ENCODE peak calls at places on chromosomes 5 and 9, in nine cellular contexts. G is naive thymus-derived CD4-positive, alpha-beta T cell; C is cardiac septum; A is foreskin melanocyte; H is T-helper 2 cell; I is cardiac muscle cell; L is AG09309; Z is EL; X is mammary epithelial cell. N is an unnamed sample.

GRCh38 chr9:127244609-127245601 is 19.7 kb upstream of the GARNL3 start:
- DNase-seq in Z (peak; percentile 96), A (peak; percentile 90), C (peak; percentile 98), X (peak; percentile 93), I (peak; percentile 99), H (peak; percentile 85), L (peak; percentile 48), G (peak; percentile 91), N (peak; percentile 95)

GRCh38 chr5:96344678-96345612 is 88.1 kb downstream of the PCSK1 start:
- DNase-seq in X (peak; percentile 49), H (no peak), G (peak; percentile 59), I (peak; percentile 52), Z (peak; percentile 70), A (peak; percentile 52), C (no peak), L (peak; percentile 68), N (no peak)

GRCh38 chr9:88355166-88355565 is 33.1 kb upstream of the SPIN1 start:
- DNase-seq in C (no peak), Z (peak; percentile 40), X (peak; percentile 87), L (no peak), H (no peak), A (no peak), G (no peak), I (no peak), N (no peak)

GRCh38 chr9:79952401-79952800 is 380.6 kb downstream of the TLE4 start:
- DNase-seq in Z (peak; percentile 42), C (no peak), A (peak; percentile 30), H (no peak), G (no peak), I (no peak), X (no peak), L (no peak), N (no peak)

GRCh38 chr9:94922691-94923107 is 196.2 kb downstream of the AOPEP start:
- DNase-seq in Z (no peak), A (no peak), C (no peak), L (no peak), G (no peak), X (peak; percentile 48), H (no peak), I (no peak), N (no peak)

GRCh38 chr5:133934822-133935793 is 33.3 kb downstream of the C5orf15 start:
- DNase-seq in G (no peak), A (no peak), X (no peak), C (no peak), I (no peak), L (no peak), Z (no peak), H (no peak), N (no peak)

GRCh38 chr9:107650321-107650720 is 160.8 kb upstream of the KLF4 start:
- DNase-seq in I (no peak), C (no peak), H (no peak), L (peak; percentile 80), Z (peak; percentile 85), G (no peak), X (no peak), A (no peak), N (no peak)

GRCh38 chr5:113375492-113376060 is 59.2 kb downstream of the TSSK1B start:
- DNase-seq in C (no peak), I (no peak), X (no peak), G (no peak), L (no peak), A (no peak), H (no peak), Z (no peak), N (no peak)

GRCh38 chr5:80204808-80205614 is 50.8 kb downstream of the SERINC5 start:
- DNase-seq in Z (no peak), C (peak; percentile 72), L (no peak), H (no peak), G (peak; percentile 55), X (no peak), A (peak; percentile 68), I (peak; percentile 58), N (no peak)

GRCh38 chr9:131976157-131976740 is 103.4 kb downstream of the MED27 start:
- DNase-seq in A (no peak), H (no peak), X (no peak), G (no peak), I (no peak), L (no peak), Z (no peak), C (no peak), N (no peak)

GRCh38 chr5:138935466-138935865 is 60.3 kb upstream of the LRRTM2 start:
- DNase-seq in Z (no peak), I (no peak), G (no peak), H (no peak), A (no peak), L (no peak), X (no peak), C (no peak), N (no peak)

GRCh38 chr9:134065720-134066419 is 2.0 kb downstream of the BRD3 start:
- DNase-seq in A (peak; percentile 41), G (peak; percentile 54), C (no peak), L (peak; percentile 23), X (peak; percentile 67), H (no peak), Z (peak; percentile 71), I (no peak), N (peak; percentile 80)

GRCh38 chr5:56735845-56736641 is 79.3 kb upstream of the MAP3K1 start:
- DNase-seq in I (peak; percentile 72), L (no peak), C (no peak), G (peak; percentile 49), X (no peak), H (no peak), A (peak; percentile 30), Z (no peak), N (no peak)

GRCh38 chr9:13529321-13530104 is 250.0 kb upstream of the MPDZ start:
- DNase-seq in X (peak; percentile 76), G (no peak), A (no peak), L (no peak), H (no peak), I (no peak), Z (no peak), C (no peak), N (no peak)

GRCh38 chr5:36602711-36603321 is 3.6 kb upstream of the SLC1A3 start:
- DNase-seq in I (peak; percentile 43), G (no peak), A (no peak), L (no peak), C (no peak), X (no peak), H (no peak), Z (no peak), N (no peak)

GRCh38 chr5:134227259-134227658 is 1.4 kb upstream of the PPP2CA start:
- DNase-seq in X (peak; percentile 36), L (no peak), A (no peak), I (no peak), Z (no peak), C (no peak), H (no peak), G (no peak), N (no peak)

GRCh38 chr5:127040779-127041520 is 10.6 kb upstream of the MARCHF3 start:
- DNase-seq in G (no peak), A (no peak), X (peak; percentile 87), C (no peak), Z (peak; percentile 35), I (peak; percentile 65), L (no peak), H (no peak), N (no peak)

GRCh38 chr9:107675476-107676264 is 186.1 kb upstream of the KLF4 start:
- DNase-seq in Z (no peak), A (peak; percentile 28), G (no peak), C (no peak), L (no peak), I (no peak), X (no peak), H (no peak), N (no peak)

GRCh38 chr5:170306381-170306790 is 8.8 kb upstream of the LCP2 start:
- DNase-seq in Z (peak; percentile 24), A (no peak), L (peak; percentile 16), C (no peak), X (peak; percentile 4), G (no peak), H (no peak), I (peak; percentile 54), N (no peak)

GRCh38 chr5:170076707-170077106 is 29.0 kb upstream of the FOXI1 start:
- DNase-seq in X (no peak), L (no peak), H (no peak), A (no peak), C (no peak), Z (no peak), G (no peak), I (no peak), N (no peak)

GRCh38 chr5:147162740-147163139 is 72.1 kb upstream of the STK32A start:
- DNase-seq in L (no peak), X (no peak), G (no peak), I (peak; percentile 16), A (no peak), C (no peak), Z (no peak), H (no peak), N (no peak)

GRCh38 chr5:103646698-103647614 is 84.4 kb upstream of the NUDT12 start:
- DNase-seq in I (no peak), X (no peak), G (no peak), Z (no peak), H (no peak), L (no peak), A (no peak), C (no peak), N (no peak)

GRCh38 chr5:51810592-51810991 is 427.3 kb downstream of the ISL1 start:
- DNase-seq in G (no peak), Z (no peak), I (no peak), H (no peak), L (no peak), A (no peak), X (peak; percentile 94), C (no peak), N (no peak)

GRCh38 chr9:37283730-37284235 is 138.7 kb upstream of the GRHPR start:
- DNase-seq in H (no peak), Z (peak; percentile 61), G (no peak), I (no peak), L (no peak), A (no peak), X (peak; percentile 22), C (no peak), N (no peak)

GRCh38 chr9:135898634-135899407 is 8.5 kb downstream of the CAMSAP1 start:
- DNase-seq in H (no peak), L (peak; percentile 80), X (no peak), I (no peak), C (no peak), Z (peak; percentile 46), G (no peak), A (no peak), N (no peak)

GRCh38 chr9:42388146-42388690 is 204.8 kb downstream of the SPATA31A6 start:
- DNase-seq in A (no peak), X (no peak), H (no peak), C (no peak), I (no peak), Z (no peak), G (no peak), L (no peak), N (no peak)

GRCh38 chr5:110663525-110663924 is 62.9 kb downstream of the TMEM232 start:
- DNase-seq in A (no peak), X (no peak), C (no peak), L (no peak), Z (no peak), I (no peak), H (no peak), G (no peak), N (no peak)

GRCh38 chr5:170109059-170110031 is 3.6 kb downstream of the FOXI1 start:
- DNase-seq in L (no peak), X (no peak), I (no peak), Z (no peak), H (no peak), C (no peak), A (no peak), G (no peak), N (no peak)

GRCh38 chr9:128895556-128895955 is 13.6 kb downstream of the LRRC8A start:
- DNase-seq in X (no peak), H (no peak), G (no peak), Z (no peak), C (no peak), A (no peak), I (no peak), L (no peak), N (no peak)

GRCh38 chr5:112849912-112850311 is 11.2 kb upstream of the SRP19 start:
- DNase-seq in I (no peak), G (no peak), H (no peak), A (no peak), L (no peak), X (no peak), C (no peak), Z (no peak), N (no peak)

GRCh38 chr9:36874261-36874660 is 159.8 kb downstream of the PAX5 start:
- DNase-seq in C (no peak), A (no peak), G (no peak), L (no peak), Z (no peak), X (no peak), H (no peak), I (no peak), N (no peak)

N was measured in stimulated activated effector memory CD8-positive, alpha-beta T cell treated with anti-CD3 and anti-CD28 coated beads, Interleukin-12 subunit alpha, Interleukin-12 subunit beta, amount 100 ng/mL, for 72 hours.